ENCODE peak calls at places on chromosome 22, in four cellular contexts. One of them, this sample, is unnamed.
A peak's percentile ranks its signal among the peaks of the same experiment; 100 is the strongest.

GRCh38 chr22:44172370-44173108 is 8.2 kb upstream of the PARVG start:
- DNase-seq in K562: no peak
- DNase-seq in HepG2: no peak
- DNase-seq in GM12878: no peak
- DNase-seq in this sample: no peak

GRCh38 chr22:27717094-27717493 is 84.5 kb downstream of the MN1 start:
- DNase-seq in K562: no peak
- DNase-seq in HepG2: no peak
- DNase-seq in GM12878: no peak
- DNase-seq in this sample: no peak

GRCh38 chr22:41654322-41654721 is 33.2 kb downstream of the XRCC6 start:
- DNase-seq in K562: no peak
- DNase-seq in HepG2: peak; percentile 67
- DNase-seq in GM12878: no peak
- DNase-seq in this sample: no peak

GRCh38 chr22:47296405-47297260 is 534.2 kb downstream of the TBC1D22A start:
- DNase-seq in K562: peak; percentile 11
- DNase-seq in HepG2: no peak
- DNase-seq in GM12878: no peak
- DNase-seq in this sample: no peak

GRCh38 chr22:23503142-23503541 is 76.9 kb downstream of the IGLL1 start:
- DNase-seq in K562: no peak
- DNase-seq in HepG2: no peak
- DNase-seq in GM12878: no peak
- DNase-seq in this sample: no peak

GRCh38 chr22:48393041-48393370 is 1434.7 kb downstream of the BRD1 start:
- DNase-seq in K562: no peak
- DNase-seq in HepG2: no peak
- DNase-seq in GM12878: no peak
- DNase-seq in this sample: no peak

GRCh38 chr22:46149493-46149997 is 781 bp upstream of the PPARA start:
- DNase-seq in K562: peak; percentile 11
- DNase-seq in HepG2: no peak
- DNase-seq in GM12878: no peak
- DNase-seq in this sample: peak; percentile 56

GRCh38 chr22:22923379-22923778 is 35.8 kb downstream of the IGLL5 start:
- DNase-seq in K562: peak; percentile 60
- DNase-seq in HepG2: no peak
- DNase-seq in GM12878: no peak
- DNase-seq in this sample: no peak

GRCh38 chr22:26357813-26358212 is 71.2 kb upstream of the ASPHD2 start:
- DNase-seq in K562: no peak
- DNase-seq in HepG2: no peak
- DNase-seq in GM12878: no peak
- DNase-seq in this sample: no peak

GRCh38 chr22:24968066-24968561 is 15.6 kb downstream of the KIAA1671 start:
- DNase-seq in K562: no peak
- DNase-seq in HepG2: no peak
- DNase-seq in GM12878: no peak
- DNase-seq in this sample: peak; percentile 76

GRCh38 chr22:42388130-42388797 is 43.9 kb downstream of the NFAM1 start:
- DNase-seq in K562: peak; percentile 30
- DNase-seq in HepG2: no peak
- DNase-seq in GM12878: no peak
- DNase-seq in this sample: peak; percentile 63

GRCh38 chr22:32005453-32005852 is 37.6 kb upstream of the SLC5A1 start:
- DNase-seq in K562: no peak
- DNase-seq in HepG2: no peak
- DNase-seq in GM12878: no peak
- DNase-seq in this sample: no peak

GRCh38 chr22:31346255-31346732 is at the start of gene PATZ1:
- DNase-seq in K562: peak; percentile 67
- DNase-seq in HepG2: peak; percentile 91
- DNase-seq in GM12878: no peak
- DNase-seq in this sample: peak; percentile 72

GRCh38 chr22:22799561-22799960 is 88.1 kb upstream of the IGLL5 start:
- DNase-seq in K562: peak; percentile 52
- DNase-seq in HepG2: no peak
- DNase-seq in GM12878: no peak
- DNase-seq in this sample: no peak

GRCh38 chr22:44870021-44870420 is 117.6 kb downstream of the ARHGAP8 start:
- DNase-seq in K562: peak; percentile 49
- DNase-seq in HepG2: no peak
- DNase-seq in GM12878: no peak
- DNase-seq in this sample: no peak

GRCh38 chr22:23478175-23478574 is 101.9 kb downstream of the IGLL1 start:
- DNase-seq in K562: peak; percentile 10
- DNase-seq in HepG2: no peak
- DNase-seq in GM12878: no peak
- DNase-seq in this sample: no peak

GRCh38 chr22:46776876-46777608 is 14.6 kb downstream of the TBC1D22A start:
- DNase-seq in K562: no peak
- DNase-seq in HepG2: no peak
- DNase-seq in GM12878: no peak
- DNase-seq in this sample: no peak

GRCh38 chr22:19103881-19104821 is 18.1 kb downstream of the DGCR2 start:
- DNase-seq in K562: no peak
- DNase-seq in HepG2: no peak
- DNase-seq in GM12878: no peak
- DNase-seq in this sample: no peak

GRCh38 chr22:31681625-31682345 is 19.8 kb upstream of the PISD start:
- DNase-seq in K562: no peak
- DNase-seq in HepG2: no peak
- DNase-seq in GM12878: no peak
- DNase-seq in this sample: no peak

GRCh38 chr22:33853200-33854097 is 66.8 kb downstream of the LARGE1 start:
- DNase-seq in K562: no peak
- DNase-seq in HepG2: peak; percentile 19
- DNase-seq in GM12878: peak; percentile 53
- DNase-seq in this sample: peak; percentile 30
- TF ChIP-seq ETV6 in K562: no peak
- TF ChIP-seq ETV6 in HepG2: no peak
- TF ChIP-seq ETV6 in GM12878: peak; percentile 31
- TF ChIP-seq ETV6 in this sample: no peak

DNA sequence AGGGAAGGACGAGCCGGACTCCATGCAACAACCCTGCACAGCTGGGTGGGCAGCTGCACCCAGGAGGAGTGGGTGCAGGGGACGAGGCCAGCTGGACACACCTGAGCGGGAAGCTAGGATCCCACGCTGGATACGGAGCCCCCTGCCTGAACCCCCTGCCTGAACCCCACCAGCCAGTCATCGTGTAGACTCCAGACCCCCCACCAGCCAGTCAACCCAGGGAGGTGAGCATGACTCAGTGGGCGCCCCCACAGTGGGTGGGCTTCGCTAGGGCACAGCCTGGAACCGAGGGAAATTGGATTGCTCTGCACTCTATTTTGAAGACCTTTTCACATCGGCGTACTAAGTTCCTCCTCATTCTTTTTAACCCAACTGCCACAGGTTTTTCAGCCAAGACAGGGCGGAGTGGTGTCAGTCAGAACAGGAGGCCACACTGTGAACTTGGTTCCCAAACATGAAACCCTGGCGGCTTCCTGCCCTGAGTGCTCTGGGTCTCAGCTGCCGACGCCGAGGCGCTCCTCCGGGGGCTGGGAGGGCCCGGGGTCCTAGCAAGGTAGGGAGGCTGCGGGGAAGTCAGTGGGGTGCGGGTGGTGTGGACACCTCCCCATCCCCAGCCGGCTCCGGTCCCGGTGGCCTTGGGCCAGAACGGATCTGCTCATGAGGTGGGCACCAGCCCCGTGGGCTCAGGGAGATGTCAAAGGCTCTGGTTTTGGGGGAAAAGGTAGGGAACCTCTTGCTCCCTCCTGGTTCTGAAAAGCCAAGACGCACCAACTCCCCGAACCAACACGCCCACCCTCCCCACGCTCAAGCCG is 57.0 kb downstream of the BRD1 start:
- DNase-seq in K562: no peak
- DNase-seq in HepG2: no peak
- DNase-seq in GM12878: no peak
- DNase-seq in this sample: no peak
- TF ChIP-seq ETV6 in K562: no peak
- TF ChIP-seq ETV6 in HepG2: no peak
- TF ChIP-seq ETV6 in GM12878: no peak
- TF ChIP-seq ETV6 in this sample: no peak

DNA sequence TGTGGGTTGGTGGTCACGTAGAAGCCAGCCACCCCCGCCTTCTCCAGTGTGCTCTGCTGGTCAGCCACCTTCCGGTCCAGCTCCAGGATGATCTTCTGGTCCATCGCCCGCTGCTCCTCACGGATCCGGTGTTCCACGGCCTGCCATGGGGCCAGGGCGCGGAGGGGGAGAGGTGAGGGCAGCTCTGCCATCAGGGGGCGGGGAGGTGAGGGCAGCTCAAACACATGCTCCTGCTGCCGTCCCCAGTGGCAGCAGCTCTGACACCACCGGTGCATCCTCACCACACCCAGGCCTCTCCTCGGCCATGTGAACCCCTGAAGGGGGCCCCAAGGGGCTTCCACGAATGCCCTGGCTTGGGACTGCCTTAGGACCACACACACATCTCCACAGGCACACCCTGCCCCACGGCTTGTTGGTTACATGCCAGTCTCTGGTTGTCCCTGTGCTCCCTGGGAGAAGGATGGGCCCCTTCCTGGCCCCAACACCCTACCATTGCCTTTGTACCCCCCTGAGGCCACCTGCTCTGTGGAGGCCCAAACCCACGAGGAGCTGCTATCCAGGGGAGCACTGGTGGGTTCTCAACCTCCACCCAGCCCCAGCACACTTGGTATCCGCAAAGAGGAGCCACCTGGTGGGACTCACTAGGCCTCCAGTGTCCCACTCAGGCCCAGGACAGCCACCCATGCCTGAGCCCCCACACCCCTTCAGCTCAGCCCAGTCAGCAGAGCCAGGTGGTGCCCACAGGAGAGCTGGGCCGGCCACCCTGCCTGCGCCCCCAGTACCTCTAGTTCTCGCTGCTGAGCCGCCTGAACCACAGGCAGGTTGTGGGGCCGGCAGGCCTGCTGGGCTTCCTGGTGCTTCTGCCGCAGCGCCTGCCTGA is 4.3 kb downstream of the DGCR6L start:
- DNase-seq in K562: no peak
- DNase-seq in HepG2: no peak
- DNase-seq in GM12878: no peak
- DNase-seq in this sample: no peak
- TF ChIP-seq ETV6 in K562: no peak
- TF ChIP-seq ETV6 in HepG2: no peak
- TF ChIP-seq ETV6 in GM12878: no peak
- TF ChIP-seq ETV6 in this sample: no peak

DNA sequence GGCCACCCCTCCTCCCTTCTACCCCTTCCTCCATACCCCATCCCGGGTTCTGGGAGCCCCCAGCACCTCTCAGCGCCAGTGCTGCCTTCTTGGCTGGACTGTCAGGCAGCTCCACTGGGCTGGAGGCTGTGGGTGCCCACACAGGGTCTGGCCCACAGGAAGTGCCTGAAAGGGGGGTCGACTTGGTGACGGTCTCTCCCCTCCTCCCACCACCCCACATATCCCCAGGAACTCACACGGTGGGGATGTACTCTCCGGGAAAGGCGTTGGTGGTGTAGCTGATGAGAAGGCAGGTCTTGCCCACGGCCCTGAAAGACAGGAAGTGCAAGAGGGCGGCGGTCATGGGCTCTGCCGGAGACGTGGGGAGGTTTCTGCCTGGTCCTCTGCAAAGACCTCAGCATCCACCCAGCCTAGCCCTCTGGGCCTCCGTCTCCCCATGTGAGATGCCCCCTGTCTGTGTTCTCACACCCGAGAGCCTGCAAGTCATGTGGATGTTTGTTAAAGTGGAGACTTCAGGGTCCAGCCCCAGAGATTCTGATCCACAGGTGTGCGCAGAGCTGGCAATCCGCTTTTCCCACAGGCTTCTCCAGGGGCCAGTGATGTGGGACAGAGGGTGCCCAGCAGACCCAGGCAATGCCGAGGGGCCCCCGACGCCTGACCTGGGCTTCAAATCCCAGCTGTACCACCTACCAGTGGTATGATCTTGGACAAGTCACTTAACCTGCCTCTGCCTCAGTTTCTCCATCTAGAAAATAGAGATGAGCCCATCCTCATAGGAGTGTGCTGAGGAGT is 2.5 kb downstream of the RAC2 start:
- DNase-seq in K562: no peak
- DNase-seq in HepG2: no peak
- DNase-seq in GM12878: no peak
- DNase-seq in this sample: no peak
- TF ChIP-seq ETV6 in K562: no peak
- TF ChIP-seq ETV6 in HepG2: no peak
- TF ChIP-seq ETV6 in GM12878: no peak
- TF ChIP-seq ETV6 in this sample: no peak

GRCh38 chr22:39221999-39222686 is 22.6 kb downstream of the PDGFB start:
- DNase-seq in K562: no peak
- DNase-seq in HepG2: no peak
- DNase-seq in GM12878: no peak
- DNase-seq in this sample: no peak

GRCh38 chr22:39220897-39221850 is 23.6 kb downstream of the PDGFB start:
- DNase-seq in K562: no peak
- DNase-seq in HepG2: no peak
- DNase-seq in GM12878: no peak
- DNase-seq in this sample: no peak

GRCh38 chr22:39219071-39220050 is 25.4 kb downstream of the PDGFB start:
- DNase-seq in K562: no peak
- DNase-seq in HepG2: no peak
- DNase-seq in GM12878: no peak
- DNase-seq in this sample: no peak

GRCh38 chr22:39223091-39223710 is 21.6 kb downstream of the PDGFB start:
- DNase-seq in K562: no peak
- DNase-seq in HepG2: no peak
- DNase-seq in GM12878: no peak
- DNase-seq in this sample: no peak

DNA sequence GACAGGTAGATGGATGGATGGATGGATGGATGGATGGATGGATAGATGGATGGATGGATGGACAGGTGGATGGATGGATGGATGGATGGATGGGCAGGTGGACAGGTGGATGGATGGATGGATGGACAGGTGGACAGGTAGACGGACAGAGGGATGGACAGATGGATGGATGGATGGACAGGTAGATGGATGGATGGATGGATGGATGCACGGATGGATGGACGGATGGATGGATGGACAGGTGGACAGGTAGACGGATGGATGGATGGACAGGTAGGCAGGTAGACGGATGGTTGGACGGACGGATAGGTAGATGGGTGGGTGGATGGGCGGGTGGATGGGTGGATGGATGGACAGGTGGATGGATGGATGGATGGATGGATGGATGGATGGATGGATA is 24.3 kb downstream of the PDGFB start:
- DNase-seq in K562: no peak
- DNase-seq in HepG2: no peak
- DNase-seq in GM12878: no peak
- DNase-seq in this sample: no peak
- TF ChIP-seq ETV6 in K562: no peak
- TF ChIP-seq ETV6 in HepG2: no peak
- TF ChIP-seq ETV6 in GM12878: no peak
- TF ChIP-seq ETV6 in this sample: no peak

DNA sequence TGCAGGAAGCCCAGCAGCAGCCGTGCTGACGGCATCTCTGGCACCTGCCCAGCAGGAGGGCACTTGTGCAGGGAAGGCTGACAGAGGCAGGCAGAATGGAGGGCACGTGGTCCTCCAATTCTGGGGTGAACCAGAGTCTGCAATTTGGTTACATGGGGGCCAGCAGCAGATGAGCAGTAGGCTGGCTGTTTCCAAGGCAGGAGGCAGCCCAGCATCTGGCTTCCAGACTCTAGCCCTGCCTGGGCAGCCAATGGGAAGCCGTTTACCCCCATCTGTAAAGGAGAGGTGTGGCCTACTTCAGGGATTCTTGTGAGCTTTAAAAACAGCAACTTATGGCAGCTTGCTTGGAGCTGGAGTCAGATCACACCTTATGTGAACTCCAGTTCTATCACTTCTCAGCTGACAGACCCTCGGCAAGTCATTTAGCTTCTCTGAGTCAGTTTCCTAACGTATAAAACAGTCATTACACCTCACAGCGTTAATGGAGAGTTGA is 27.9 kb upstream of the RASL10A start:
- DNase-seq in K562: no peak
- DNase-seq in HepG2: no peak
- DNase-seq in GM12878: no peak
- DNase-seq in this sample: no peak
- TF ChIP-seq ETV6 in K562: no peak
- TF ChIP-seq ETV6 in HepG2: no peak
- TF ChIP-seq ETV6 in GM12878: no peak
- TF ChIP-seq ETV6 in this sample: no peak

This sample was measured in WTC11.